ENCODE peak calls at places on chromosomes 4 and X, in four cellular contexts. Y is non-pigmented ciliary epithelial cell; K is stimulated activated CD4-positive, alpha-beta T cell treated with anti-CD3 and anti-CD28 coated beads, Interleukin-4, amount 100 ng/mL, for 24 hours; A is activated naive CD4-positive, alpha-beta T cell treated with anti-CD3 and anti-CD28 coated beads, Interleukin-2, amount 50 U/mL, for 72 hours. D is an unnamed sample.

GRCh38 chr4:54840992-54841768 is 183.4 kb downstream of the KIT start:
- DNase-seq in Y (no peak), K (no peak), A (no peak), D (no peak)

GRCh38 chr4:165654556-165654955 is 218.5 kb upstream of the TLL1 start:
- DNase-seq in K (no peak), Y (no peak), A (no peak), D (no peak)

GRCh38 chr4:44447563-44448504 is 775 bp downstream of the KCTD8 start:
- DNase-seq in A (no peak), K (no peak), Y (no peak), D (no peak)

GRCh38 chr4:184873039-184873438 is 47.3 kb upstream of the ACSL1 start:
- DNase-seq in Y (no peak), K (no peak), A (no peak), D (no peak)

GRCh38 chr4:104728380-104729122 is 233.9 kb upstream of the CXXC4 start:
- DNase-seq in K (no peak), A (no peak), Y (peak; percentile 77), D (peak; percentile 96)

GRCh38 chr4:41256740-41257256 is at the start of gene UCHL1:
- DNase-seq in A (peak; percentile 2), Y (peak; percentile 76), K (no peak), D (peak; percentile 56)

GRCh38 chrX:141903400-141904155 is at the start of gene MAGEC1:
- DNase-seq in A (no peak), Y (no peak), K (no peak), D (no peak)

GRCh38 chr4:26839016-26839415 is 21.6 kb upstream of the STIM2 start:
- DNase-seq in Y (no peak), K (no peak), A (no peak), D (no peak)

GRCh38 chrX:150299579-150299978 is 63.5 kb upstream of the MAMLD1 start:
- DNase-seq in K (no peak), Y (no peak), A (no peak), D (no peak)

GRCh38 chr4:122854860-122855259 is 28.2 kb downstream of the FGF2 start:
- DNase-seq in A (no peak), Y (no peak), K (no peak), D (no peak)

GRCh38 chrX:34197946-34198345 is 65.8 kb upstream of the FAM47A start:
- DNase-seq in A (no peak), K (no peak), Y (no peak), D (peak; percentile 10)

GRCh38 chrX:129731228-129731627 is 7.6 kb upstream of the XPNPEP2 start:
- DNase-seq in A (no peak), Y (no peak), K (no peak), D (no peak)

GRCh38 chr4:88441696-88442095 is 15.2 kb upstream of the HERC5 start:
- DNase-seq in K (no peak), Y (no peak), A (no peak), D (no peak)

GRCh38 chr4:63529581-63529980 is 879.7 kb downstream of the TECRL start:
- DNase-seq in K (no peak), A (no peak), Y (no peak), D (no peak)

GRCh38 chr4:182139481-182139880 is 103.7 kb upstream of the TENM3 start:
- DNase-seq in Y (no peak), A (no peak), K (no peak), D (no peak)

GRCh38 chrX:41334866-41335589 is 1.1 kb downstream of the DDX3X start:
- DNase-seq in A (peak; percentile 51), K (peak; percentile 61), Y (no peak), D (no peak)

D was measured in kidney epithelial cell.